ENCODE peak calls at places on chromosomes 13 and 19, in eight cellular contexts. V, E, T, D, P, H, G and J are unnamed samples.

GRCh38 chr13:113151745-113152707 is 6.4 kb upstream of the PROZ start:
- DNase-seq in T (peak), D (no peak), G (no peak), V (peak), H (no peak), P (no peak), E (no peak), J (no peak)

GRCh38 chr19:11963566-11964355 is 1.1 kb upstream of the ZNF763 start:
- DNase-seq in T (peak), V (peak), H (peak), E (peak), D (peak), P (peak), G (peak), J (peak)

GRCh38 chr19:40716031-40716654 is 543 bp downstream of the COQ8B start:
- DNase-seq in V (no peak), G (peak), T (no peak), E (peak), P (no peak), H (peak), D (no peak), J (no peak)

GRCh38 chr19:23071087-23071511 is 45.7 kb upstream of the ZNF730 start:
- DNase-seq in D (no peak), V (no peak), G (peak), E (no peak), P (no peak), H (no peak), T (peak), J (no peak)

GRCh38 chr19:44542671-44543070 is 13.2 kb upstream of the CEACAM20 start:
- DNase-seq in T (no peak), G (no peak), E (no peak), D (no peak), V (no peak), P (no peak), H (no peak), J (no peak)

GRCh38 chr19:40872209-40872608 is 9.8 kb downstream of the CYP2A7 start:
- DNase-seq in P (no peak), E (no peak), D (no peak), T (no peak), V (no peak), H (no peak), G (no peak), J (no peak)

GRCh38 chr13:67643656-67644055 is 413.5 kb upstream of the PCDH9 start:
- DNase-seq in V (no peak), E (no peak), D (no peak), H (no peak), P (peak), T (no peak), G (no peak), J (no peak)

GRCh38 chr19:53068199-53068598 is 23.7 kb downstream of the ERVV-2 start:
- DNase-seq in V (no peak), D (no peak), T (no peak), P (no peak), E (no peak), G (no peak), H (no peak), J (no peak)

GRCh38 chr19:55368106-55368505 is 2.2 kb downstream of the IL11 start:
- DNase-seq in P (no peak), G (no peak), T (no peak), H (no peak), D (no peak), E (no peak), V (no peak), J (no peak)

GRCh38 chr19:49400034-49400433 is 12.0 kb downstream of the KASH5 start:
- DNase-seq in H (no peak), D (no peak), P (no peak), T (no peak), E (no peak), G (no peak), V (no peak), J (no peak)

GRCh38 chr13:48975101-48975925 is at the start of gene FNDC3A:
- DNase-seq in D (no peak), P (peak), H (peak), E (peak), G (no peak), V (peak), T (peak), J (peak)

GRCh38 chr19:48578891-48579290 is 26.9 kb downstream of the SULT2B1 start:
- DNase-seq in V (no peak), E (no peak), H (no peak), D (no peak), T (no peak), P (no peak), G (no peak), J (peak)

GRCh38 chr19:7870571-7871279 is 3.5 kb downstream of the PRR36 start:
- DNase-seq in G (peak), H (peak), D (no peak), T (peak), V (no peak), E (no peak), P (peak), J (peak)

GRCh38 chr13:59459972-59460371 is 703.8 kb downstream of the DIAPH3 start:
- DNase-seq in E (no peak), P (no peak), G (no peak), H (no peak), V (no peak), D (no peak), T (peak), J (no peak)

GRCh38 chr19:7333198-7334118 is 15.3 kb upstream of the ARHGEF18 start:
- DNase-seq in E (no peak), D (no peak), G (no peak), H (no peak), V (no peak), P (no peak), T (no peak), J (no peak)

GRCh38 chr13:89751537-89751936 is 1596.0 kb upstream of the MIR17HG start:
- DNase-seq in V (no peak), P (no peak), T (no peak), D (no peak), H (no peak), E (no peak), G (no peak), J (no peak)

GRCh38 chr13:48709213-48709612 is 55.5 kb downstream of the CYSLTR2 start:
- DNase-seq in H (no peak), P (no peak), D (no peak), G (no peak), E (no peak), V (no peak), T (no peak), J (no peak)

GRCh38 chr19:610071-610800 is 20.6 kb downstream of the HCN2 start:
- DNase-seq in D (no peak), P (no peak), G (no peak), H (no peak), E (no peak), T (peak), V (no peak), J (no peak)

GRCh38 chr19:43560687-43561086 is 14.6 kb downstream of the XRCC1 start:
- DNase-seq in D (no peak), P (no peak), G (no peak), H (no peak), E (no peak), T (peak), V (no peak), J (no peak)

GRCh38 chr19:531009-531752 is 379 bp upstream of the CDC34 start:
- DNase-seq in D (peak), H (peak), V (peak), P (peak), G (peak), T (peak), E (peak), J (peak)

GRCh38 chr13:42377640-42378382 is 105.9 kb downstream of the AKAP11 start:
- DNase-seq in T (peak), E (peak), H (no peak), V (no peak), P (no peak), G (no peak), D (no peak), J (peak)

GRCh38 chr19:29667941-29668340 is 2.7 kb downstream of the PLEKHF1 start:
- DNase-seq in T (no peak), E (no peak), H (no peak), G (peak), D (no peak), V (no peak), P (no peak), J (peak)

GRCh38 chr13:50421457-50422130 is 406.4 kb downstream of the KCNRG start:
- DNase-seq in V (no peak), E (no peak), D (no peak), P (no peak), H (no peak), G (no peak), T (peak), J (peak)

GRCh38 chr13:114068723-114069322 is 63.6 kb downstream of the RASA3 start:
- DNase-seq in V (no peak), P (no peak), G (peak), D (peak), E (no peak), T (no peak), H (no peak), J (no peak)

GRCh38 chr13:30047154-30047874 is 196.9 kb upstream of the UBL3 start:
- DNase-seq in G (no peak), E (no peak), T (no peak), D (no peak), V (no peak), P (no peak), H (no peak), J (peak)

GRCh38 chr13:79782541-79783216 is 301.7 kb downstream of the NDFIP2 start:
- DNase-seq in E (no peak), T (peak), G (peak), H (no peak), P (peak), D (peak), V (peak), J (no peak)

GRCh38 chr19:35264281-35265125 is 4.3 kb upstream of the USF2 start:
- DNase-seq in H (no peak), E (no peak), P (no peak), D (peak), G (no peak), V (peak), T (no peak), J (no peak)

GRCh38 chr19:4326837-4327251 is 11.8 kb downstream of the STAP2 start:
- DNase-seq in G (no peak), V (no peak), E (no peak), H (no peak), D (no peak), P (peak), T (no peak), J (no peak)